ENCODE peak calls at places on chromosome 1, in nine cellular contexts. One of them, this sample, is unnamed.

GRCh38 chr1:172893146-172893841 is 157.4 kb downstream of the TNFSF18 start:
- DNase-seq in H9: no peak
- DNase-seq in heart right ventricle: peak; percentile 49
- DNase-seq in HCT116: no peak
- DNase-seq in pancreas: no peak
- DNase-seq in tibial nerve: no peak
- DNase-seq in MM.1S: no peak
- DNase-seq in aorta: no peak
- DNase-seq in CD4-positive, alpha-beta T cell: no peak
- DNase-seq in this sample: no peak

GRCh38 chr1:2275796-2276536 is 47.8 kb downstream of the SKI start:
- DNase-seq in MM.1S: no peak
- DNase-seq in HCT116: no peak
- DNase-seq in aorta: no peak
- DNase-seq in tibial nerve: no peak
- DNase-seq in heart right ventricle: no peak
- DNase-seq in CD4-positive, alpha-beta T cell: no peak
- DNase-seq in pancreas: peak; percentile 57
- DNase-seq in H9: peak; percentile 37
- DNase-seq in this sample: no peak

GRCh38 chr1:11594222-11594621 is 60.0 kb downstream of the FBXO2 start:
- DNase-seq in MM.1S: no peak
- DNase-seq in HCT116: peak; percentile 10
- DNase-seq in aorta: no peak
- DNase-seq in heart right ventricle: no peak
- DNase-seq in pancreas: no peak
- DNase-seq in H9: peak; percentile 80
- DNase-seq in CD4-positive, alpha-beta T cell: no peak
- DNase-seq in tibial nerve: no peak
- DNase-seq in this sample: no peak

GRCh38 chr1:100034465-100034864 is 64.7 kb downstream of the SLC35A3 start:
- DNase-seq in CD4-positive, alpha-beta T cell: no peak
- DNase-seq in aorta: no peak
- DNase-seq in heart right ventricle: no peak
- DNase-seq in pancreas: no peak
- DNase-seq in MM.1S: peak; percentile 25
- DNase-seq in tibial nerve: no peak
- DNase-seq in HCT116: no peak
- DNase-seq in H9: no peak
- DNase-seq in this sample: no peak

GRCh38 chr1:31587720-31588423 is 11.6 kb downstream of the TINAGL1 start:
- DNase-seq in tibial nerve: no peak
- DNase-seq in H9: peak; percentile 90
- DNase-seq in pancreas: peak; percentile 87
- DNase-seq in HCT116: no peak
- DNase-seq in MM.1S: peak; percentile 61
- DNase-seq in aorta: peak; percentile 90
- DNase-seq in CD4-positive, alpha-beta T cell: peak; percentile 15
- DNase-seq in heart right ventricle: peak; percentile 75
- DNase-seq in this sample: no peak

GRCh38 chr1:157279157-157280140 is 141.3 kb upstream of the ETV3 start:
- DNase-seq in HCT116: no peak
- DNase-seq in aorta: no peak
- DNase-seq in H9: peak; percentile 3
- DNase-seq in CD4-positive, alpha-beta T cell: no peak
- DNase-seq in tibial nerve: no peak
- DNase-seq in MM.1S: no peak
- DNase-seq in pancreas: no peak
- DNase-seq in heart right ventricle: no peak
- DNase-seq in this sample: no peak

GRCh38 chr1:243550276-243550675 is 294.4 kb downstream of the SDCCAG8 start:
- DNase-seq in pancreas: no peak
- DNase-seq in CD4-positive, alpha-beta T cell: no peak
- DNase-seq in MM.1S: no peak
- DNase-seq in H9: no peak
- DNase-seq in HCT116: no peak
- DNase-seq in heart right ventricle: no peak
- DNase-seq in tibial nerve: no peak
- DNase-seq in aorta: no peak
- DNase-seq in this sample: no peak

GRCh38 chr1:24968941-24969585 is 39.0 kb upstream of the RUNX3 start:
- DNase-seq in aorta: no peak
- DNase-seq in heart right ventricle: no peak
- DNase-seq in tibial nerve: no peak
- DNase-seq in MM.1S: no peak
- DNase-seq in HCT116: no peak
- DNase-seq in CD4-positive, alpha-beta T cell: no peak
- DNase-seq in H9: no peak
- DNase-seq in pancreas: no peak
- DNase-seq in this sample: no peak

GRCh38 chr1:43367026-43367903 is 546 bp downstream of the ELOVL1 start:
- DNase-seq in H9: no peak
- DNase-seq in pancreas: peak; percentile 79
- DNase-seq in heart right ventricle: peak; percentile 17
- DNase-seq in HCT116: peak; percentile 46
- DNase-seq in MM.1S: peak; percentile 7
- DNase-seq in CD4-positive, alpha-beta T cell: no peak
- DNase-seq in aorta: peak; percentile 80
- DNase-seq in tibial nerve: no peak
- DNase-seq in this sample: peak; percentile 12

DNA sequence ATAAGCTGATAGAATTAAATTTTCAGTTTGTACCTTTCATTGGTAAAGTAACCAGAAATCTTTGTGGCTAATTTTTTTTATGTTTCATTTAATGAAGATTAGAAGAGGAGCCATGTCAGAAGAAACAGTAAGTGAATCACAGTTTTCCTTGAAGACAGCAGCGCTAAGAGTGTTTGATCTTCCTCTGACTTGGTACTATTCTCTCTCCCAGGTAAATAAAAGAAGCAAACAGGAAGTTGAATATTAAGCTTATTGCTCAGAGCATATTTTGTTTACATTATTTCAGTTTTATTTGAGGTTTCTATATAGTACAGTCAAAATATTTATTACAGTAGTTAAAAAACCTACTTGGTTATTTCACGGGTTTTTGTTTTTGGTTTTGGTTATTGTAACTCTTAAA is 3.7 kb downstream of the MIGA1 start:
- DNase-seq in CD4-positive, alpha-beta T cell: no peak
- DNase-seq in tibial nerve: no peak
- DNase-seq in heart right ventricle: no peak
- DNase-seq in H9: no peak
- DNase-seq in HCT116: no peak
- DNase-seq in aorta: no peak
- DNase-seq in MM.1S: no peak
- DNase-seq in pancreas: no peak
- DNase-seq in this sample: no peak
- H3K9me3 ChIP-seq in CD4-positive, alpha-beta T cell: no peaks in the 10 kb centered on the region
- H3K9me3 ChIP-seq in tibial nerve: no peaks in the 10 kb centered on the region
- H3K9me3 ChIP-seq in heart right ventricle: peaks cover 13% of the 10 kb centered on the region
- H3K9me3 ChIP-seq in H9: no peaks in the 10 kb centered on the region
- H3K9me3 ChIP-seq in HCT116: no peaks in the 10 kb centered on the region
- H3K9me3 ChIP-seq in aorta: no peaks in the 10 kb centered on the region
- H3K9me3 ChIP-seq in MM.1S: no peaks in the 10 kb centered on the region
- H3K9me3 ChIP-seq in pancreas: no peaks in the 10 kb centered on the region
- H3K9me3 ChIP-seq in this sample: no peaks in the 10 kb centered on the region

GRCh38 chr1:4674676-4675075 is 20.3 kb downstream of the AJAP1 start:
- DNase-seq in heart right ventricle: no peak
- DNase-seq in HCT116: no peak
- DNase-seq in tibial nerve: no peak
- DNase-seq in aorta: no peak
- DNase-seq in pancreas: no peak
- DNase-seq in MM.1S: no peak
- DNase-seq in CD4-positive, alpha-beta T cell: no peak
- DNase-seq in H9: no peak
- DNase-seq in this sample: no peak

GRCh38 chr1:4674117-4674516 is 19.7 kb downstream of the AJAP1 start:
- DNase-seq in pancreas: no peak
- DNase-seq in H9: no peak
- DNase-seq in tibial nerve: no peak
- DNase-seq in HCT116: no peak
- DNase-seq in aorta: no peak
- DNase-seq in heart right ventricle: no peak
- DNase-seq in CD4-positive, alpha-beta T cell: no peak
- DNase-seq in MM.1S: no peak
- DNase-seq in this sample: no peak

GRCh38 chr1:4678318-4678717 is 23.9 kb downstream of the AJAP1 start:
- DNase-seq in MM.1S: no peak
- DNase-seq in CD4-positive, alpha-beta T cell: no peak
- DNase-seq in H9: no peak
- DNase-seq in heart right ventricle: no peak
- DNase-seq in pancreas: no peak
- DNase-seq in HCT116: no peak
- DNase-seq in tibial nerve: no peak
- DNase-seq in aorta: no peak
- DNase-seq in this sample: no peak

GRCh38 chr1:4675454-4676186 is 21.2 kb downstream of the AJAP1 start:
- DNase-seq in aorta: no peak
- DNase-seq in CD4-positive, alpha-beta T cell: no peak
- DNase-seq in H9: no peak
- DNase-seq in HCT116: no peak
- DNase-seq in tibial nerve: no peak
- DNase-seq in MM.1S: no peak
- DNase-seq in heart right ventricle: no peak
- DNase-seq in pancreas: no peak
- DNase-seq in this sample: no peak

GRCh38 chr1:4676258-4676657 is 21.8 kb downstream of the AJAP1 start:
- DNase-seq in HCT116: no peak
- DNase-seq in heart right ventricle: no peak
- DNase-seq in CD4-positive, alpha-beta T cell: no peak
- DNase-seq in tibial nerve: no peak
- DNase-seq in MM.1S: no peak
- DNase-seq in H9: no peak
- DNase-seq in pancreas: no peak
- DNase-seq in aorta: no peak
- DNase-seq in this sample: no peak
- H3K9me3 ChIP-seq in HCT116: peaks cover 3% of the 10 kb centered on the region
- H3K9me3 ChIP-seq in heart right ventricle: peaks cover 14% of the 10 kb centered on the region
- H3K9me3 ChIP-seq in CD4-positive, alpha-beta T cell: peaks cover 18% of the 10 kb centered on the region
- H3K9me3 ChIP-seq in tibial nerve: no peaks in the 10 kb centered on the region
- H3K9me3 ChIP-seq in MM.1S: no peaks in the 10 kb centered on the region
- H3K9me3 ChIP-seq in H9: peaks cover 15% of the 10 kb centered on the region
- H3K9me3 ChIP-seq in pancreas: no peaks in the 10 kb centered on the region
- H3K9me3 ChIP-seq in aorta: peaks cover 13% of the 10 kb centered on the region
- H3K9me3 ChIP-seq in this sample: no peaks in the 10 kb centered on the region

GRCh38 chr1:4307911-4308545 is 346.4 kb upstream of the AJAP1 start:
- DNase-seq in CD4-positive, alpha-beta T cell: no peak
- DNase-seq in aorta: no peak
- DNase-seq in tibial nerve: no peak
- DNase-seq in MM.1S: no peak
- DNase-seq in heart right ventricle: no peak
- DNase-seq in H9: peak; percentile 3
- DNase-seq in pancreas: no peak
- DNase-seq in HCT116: no peak
- DNase-seq in this sample: no peak

GRCh38 chr1:4307468-4307845 is 347.0 kb upstream of the AJAP1 start:
- DNase-seq in HCT116: no peak
- DNase-seq in tibial nerve: no peak
- DNase-seq in H9: peak; percentile 7
- DNase-seq in MM.1S: no peak
- DNase-seq in aorta: no peak
- DNase-seq in CD4-positive, alpha-beta T cell: no peak
- DNase-seq in pancreas: no peak
- DNase-seq in heart right ventricle: no peak
- DNase-seq in this sample: no peak

GRCh38 chr1:4303303-4303702 is 351.1 kb upstream of the AJAP1 start:
- DNase-seq in aorta: no peak
- DNase-seq in CD4-positive, alpha-beta T cell: no peak
- DNase-seq in pancreas: no peak
- DNase-seq in heart right ventricle: no peak
- DNase-seq in tibial nerve: no peak
- DNase-seq in HCT116: no peak
- DNase-seq in MM.1S: no peak
- DNase-seq in H9: no peak
- DNase-seq in this sample: no peak

GRCh38 chr1:4306559-4307467 is 347.6 kb upstream of the AJAP1 start:
- DNase-seq in tibial nerve: no peak
- DNase-seq in HCT116: no peak
- DNase-seq in aorta: no peak
- DNase-seq in H9: peak; percentile 15
- DNase-seq in heart right ventricle: peak; percentile 7
- DNase-seq in pancreas: no peak
- DNase-seq in MM.1S: no peak
- DNase-seq in CD4-positive, alpha-beta T cell: no peak
- DNase-seq in this sample: no peak

DNA sequence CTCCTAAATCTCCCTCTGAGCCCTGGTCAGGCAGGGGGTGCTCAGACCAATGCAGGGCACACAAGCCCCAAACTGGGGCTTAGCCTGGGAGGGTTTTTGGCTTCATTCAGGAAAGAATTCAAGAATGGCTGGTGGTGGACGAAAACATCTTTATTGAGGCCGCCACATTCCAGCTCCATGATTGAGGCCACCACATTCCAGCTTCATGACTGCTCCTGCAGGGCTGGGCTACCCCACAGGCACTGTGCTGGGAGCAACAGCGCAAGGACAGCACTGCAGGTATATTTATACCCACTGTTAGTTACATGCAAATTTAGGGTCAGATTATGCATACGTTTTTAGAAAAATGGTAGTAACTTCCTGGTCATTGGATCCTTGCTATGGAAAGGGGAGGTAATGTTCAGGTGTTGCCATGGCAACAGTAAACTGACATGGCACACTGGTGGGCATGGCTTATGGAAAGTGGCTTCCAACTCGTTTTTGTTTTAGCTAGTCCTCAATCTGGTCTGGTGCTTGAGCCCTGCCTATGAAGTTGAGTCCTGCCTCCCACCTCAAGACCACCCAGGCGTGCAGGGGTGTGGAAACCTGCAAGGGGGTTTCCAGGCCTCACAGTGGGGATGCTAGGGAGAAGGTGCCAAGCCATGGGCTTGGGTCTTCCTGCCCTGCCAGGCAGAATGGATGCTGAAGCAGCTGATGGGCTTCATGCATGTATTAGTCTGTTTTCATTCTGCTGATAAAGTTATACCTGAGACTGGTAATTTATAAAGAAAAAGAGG is 348.7 kb upstream of the AJAP1 start:
- DNase-seq in pancreas: no peak
- DNase-seq in CD4-positive, alpha-beta T cell: no peak
- DNase-seq in HCT116: no peak
- DNase-seq in H9: peak; percentile 1
- DNase-seq in aorta: no peak
- DNase-seq in tibial nerve: no peak
- DNase-seq in heart right ventricle: no peak
- DNase-seq in MM.1S: no peak
- DNase-seq in this sample: no peak
- H3K9me3 ChIP-seq in pancreas: no peaks in the 10 kb centered on the region
- H3K9me3 ChIP-seq in CD4-positive, alpha-beta T cell: no peaks in the 10 kb centered on the region
- H3K9me3 ChIP-seq in HCT116: no peaks in the 10 kb centered on the region
- H3K9me3 ChIP-seq in H9: peaks cover 11% of the 10 kb centered on the region
- H3K9me3 ChIP-seq in aorta: peaks cover 2% of the 10 kb centered on the region
- H3K9me3 ChIP-seq in tibial nerve: no peaks in the 10 kb centered on the region
- H3K9me3 ChIP-seq in heart right ventricle: no peaks in the 10 kb centered on the region
- H3K9me3 ChIP-seq in MM.1S: no peaks in the 10 kb centered on the region
- H3K9me3 ChIP-seq in this sample: no peaks in the 10 kb centered on the region

DNA sequence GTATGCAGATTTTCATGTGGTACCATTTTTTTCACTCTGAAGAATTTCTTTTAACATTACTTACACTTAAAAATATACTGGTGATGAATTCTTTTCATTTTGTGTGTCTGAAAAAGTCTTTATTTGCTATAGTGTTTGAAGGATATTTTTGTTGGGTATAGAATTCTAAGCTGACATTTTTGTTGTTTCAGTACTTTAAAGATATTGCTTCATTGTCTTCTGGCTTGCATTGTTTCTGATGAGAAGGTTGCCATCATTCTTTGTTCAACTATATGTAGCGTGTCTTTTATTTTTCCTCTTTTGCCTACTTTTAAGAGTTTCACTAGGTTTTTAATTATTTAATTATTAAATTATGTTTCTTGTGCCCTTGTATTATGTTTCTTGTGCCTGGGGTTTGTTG is 8.0 kb downstream of the HS2ST1 start:
- DNase-seq in pancreas: no peak
- DNase-seq in tibial nerve: no peak
- DNase-seq in H9: no peak
- DNase-seq in MM.1S: no peak
- DNase-seq in aorta: no peak
- DNase-seq in heart right ventricle: no peak
- DNase-seq in HCT116: no peak
- DNase-seq in CD4-positive, alpha-beta T cell: no peak
- DNase-seq in this sample: no peak
- H3K9me3 ChIP-seq in pancreas: no peaks in the 10 kb centered on the region
- H3K9me3 ChIP-seq in tibial nerve: no peaks in the 10 kb centered on the region
- H3K9me3 ChIP-seq in H9: peaks cover 11% of the 10 kb centered on the region
- H3K9me3 ChIP-seq in MM.1S: no peaks in the 10 kb centered on the region
- H3K9me3 ChIP-seq in aorta: no peaks in the 10 kb centered on the region
- H3K9me3 ChIP-seq in heart right ventricle: peaks cover 26% of the 10 kb centered on the region
- H3K9me3 ChIP-seq in HCT116: no peaks in the 10 kb centered on the region
- H3K9me3 ChIP-seq in CD4-positive, alpha-beta T cell: peaks cover 20% of the 10 kb centered on the region
- H3K9me3 ChIP-seq in this sample: peaks cover 3% of the 10 kb centered on the region

This sample was measured in T-helper 17 cell.